ENCODE peak calls at places on chromosomes 3 and 15, in five cellular contexts. V is adrenal gland, H is lower leg skin, T is A549, Z is endothelial cell of umbilical vein. S is an unnamed sample.

GRCh38 chr15:100973351-100974034 is 54.3 kb downstream of the LRRK1 start:
- DNase-seq in H (no peak), V (no peak), Z (peak; percentile 15), T (no peak), S (no peak)

GRCh38 chr15:48802867-48803266 is 8.0 kb downstream of the CEP152 start:
- DNase-seq in H (no peak), T (no peak), V (no peak), Z (no peak), S (no peak)

GRCh38 chr15:37084602-37085001 is 15.7 kb downstream of the MEIS2 start:
- DNase-seq in Z (peak; percentile 94), V (no peak), T (no peak), H (no peak), S (no peak)

GRCh38 chr3:156577731-156578130 is 22.8 kb upstream of the SSR3 start:
- DNase-seq in T (no peak), H (no peak), Z (no peak), V (no peak), S (no peak)

GRCh38 chr3:148128136-148128535 is 569.6 kb upstream of the AGTR1 start:
- DNase-seq in H (no peak), Z (no peak), T (peak; percentile 8), V (no peak), S (no peak)

GRCh38 chr15:99106417-99107220 is 1.7 kb downstream of the SYNM start:
- DNase-seq in T (no peak), Z (peak; percentile 49), V (no peak), H (peak; percentile 85), S (no peak)

GRCh38 chr15:31347067-31347975 is 20.7 kb downstream of the KLF13 start:
- DNase-seq in H (peak; percentile 88), T (no peak), Z (no peak), V (no peak), S (no peak)

GRCh38 chr3:128326051-128326823 is 140.5 kb downstream of the DNAJB8 start:
- DNase-seq in V (peak; percentile 6), H (peak; percentile 65), T (no peak), Z (no peak), S (no peak)

GRCh38 chr3:88879905-88880304 is 227.5 kb upstream of the EPHA3 start:
- DNase-seq in Z (no peak), V (no peak), T (no peak), H (no peak), S (no peak)

GRCh38 chr15:70492240-70493177 is 270.8 kb downstream of the UACA start:
- DNase-seq in Z (peak; percentile 18), H (no peak), V (peak; percentile 43), T (peak; percentile 79), S (no peak)

GRCh38 chr3:74287557-74287956 is 326.9 kb downstream of the CNTN3 start:
- DNase-seq in Z (no peak), T (no peak), V (no peak), H (no peak), S (no peak)

GRCh38 chr3:49493901-49494300 is 23.8 kb downstream of the DAG1 start:
- DNase-seq in T (no peak), V (no peak), H (no peak), Z (no peak), S (no peak)

GRCh38 chr15:74821091-74821789 is 5.2 kb upstream of the CPLX3 start:
- DNase-seq in T (no peak), Z (no peak), V (no peak), H (no peak), S (no peak)

GRCh38 chr3:39150170-39150802 is 3.1 kb downstream of the CSRNP1 start:
- DNase-seq in H (peak; percentile 83), T (no peak), V (no peak), Z (peak; percentile 70), S (no peak)

GRCh38 chr15:80523746-80524145 is 119.6 kb downstream of the ARNT2 start:
- DNase-seq in H (no peak), V (no peak), T (no peak), Z (no peak), S (no peak)

GRCh38 chr3:75303676-75304075 is 360.5 kb upstream of the FRG2C start:
- DNase-seq in V (no peak), Z (no peak), T (no peak), H (no peak), S (no peak)

GRCh38 chr3:65549626-65549959 is 489.1 kb downstream of the MAGI1 start:
- DNase-seq in T (no peak), H (no peak), Z (no peak), V (no peak), S (no peak)

GRCh38 chr3:149507491-149508324 is 33.2 kb downstream of the TM4SF4 start:
- DNase-seq in Z (peak; percentile 77), T (no peak), V (no peak), H (no peak), S (no peak)

GRCh38 chr3:146503459-146504202 is 34.3 kb upstream of the PLSCR2 start:
- DNase-seq in V (no peak), T (peak; percentile 88), Z (peak; percentile 45), H (no peak), S (no peak)

GRCh38 chr3:106247902-106248684 is 379.3 kb upstream of the CBLB start:
- DNase-seq in Z (no peak), H (no peak), T (no peak), V (no peak), S (no peak)

GRCh38 chr3:183224581-183224980 is 28.5 kb upstream of the B3GNT5 start:
- DNase-seq in T (no peak), Z (no peak), V (no peak), H (no peak), S (no peak)

GRCh38 chr3:188510366-188510765 is 356.4 kb downstream of the LPP start:
- DNase-seq in T (no peak), Z (peak; percentile 83), H (no peak), V (no peak), S (no peak)

GRCh38 chr15:41566121-41566885 is 7.3 kb downstream of the TYRO3 start:
- DNase-seq in Z (no peak), V (no peak), T (no peak), H (no peak), S (no peak)

GRCh38 chr3:53141468-53141840 is 11.2 kb upstream of the RFT1 start:
- DNase-seq in Z (no peak), T (no peak), V (no peak), H (no peak), S (no peak)

GRCh38 chr3:95750097-95750496 is 1064.3 kb upstream of the EPHA6 start:
- DNase-seq in Z (no peak), H (no peak), T (no peak), V (no peak), S (no peak)

GRCh38 chr3:24450142-24450932 is 44.3 kb downstream of the THRB start:
- DNase-seq in H (no peak), T (no peak), Z (no peak), V (no peak), S (no peak)
- TF ChIP-seq POLR2A in H (no peak), T (no peak), Z (no peak), V (no peak), S (no peak)

GRCh38 chr15:85706779-85707518 is 87.8 kb downstream of the KLHL25 start:
- DNase-seq in H (no peak), T (no peak), V (peak; percentile 44), Z (peak; percentile 70), S (no peak)
- H3K4me3 ChIP-seq in H (no peak overlapping the region), T (peak overlapping the region; percentile 11), V (no peak overlapping the region), Z (peak overlapping the region; percentile 5), S (peak overlapping the region; percentile 23)

GRCh38 chr15:56307180-56307579 is 58.0 kb upstream of the TEX9 start:
- DNase-seq in V (no peak), Z (no peak), T (no peak), H (no peak), S (no peak)
- TF ChIP-seq POLR2A in V (no peak), Z (no peak), T (no peak), H (no peak), S (no peak)

GRCh38 chr3:154540950-154541604 is 111.1 kb upstream of the GPR149 start:
- DNase-seq in H (no peak), Z (no peak), T (no peak), V (no peak), S (no peak)

DNA sequence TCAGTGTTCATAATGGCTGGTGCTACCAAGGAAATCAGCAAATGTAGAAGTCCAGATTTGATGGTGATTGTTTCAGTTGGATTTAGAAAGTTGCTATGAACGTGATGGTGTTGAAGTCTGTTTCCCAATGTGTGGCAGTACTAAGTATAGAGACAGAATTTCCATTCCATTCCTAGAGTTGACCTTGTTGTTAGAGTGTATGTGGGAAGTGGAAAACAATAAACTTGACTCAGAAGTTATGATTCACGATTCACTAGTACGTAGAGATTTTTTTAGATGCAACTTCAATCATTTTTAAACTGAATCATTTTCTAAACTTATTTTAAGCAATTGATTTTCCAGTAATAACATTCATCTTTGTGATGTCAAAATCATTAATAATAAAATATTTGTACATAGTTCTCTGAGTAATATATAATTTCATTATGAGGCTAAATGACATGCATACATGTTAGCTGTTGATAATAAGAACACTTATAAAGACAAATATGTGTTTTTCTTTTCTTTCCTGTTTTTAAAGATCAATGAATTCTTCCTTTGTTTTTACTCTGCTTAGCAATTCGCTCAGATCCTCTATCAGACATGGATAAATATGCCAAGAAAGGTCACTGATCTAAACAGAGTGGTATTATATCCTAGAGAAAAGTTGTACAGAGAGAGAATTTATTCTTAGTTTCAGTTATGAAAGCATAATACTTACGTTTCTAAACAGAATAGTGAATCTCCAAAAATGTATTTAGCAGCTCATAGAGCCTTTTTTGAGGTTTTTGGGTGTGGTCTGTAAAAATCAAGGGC is 108.8 kb upstream of the GPR149 start:
- DNase-seq in H (no peak), V (no peak), T (no peak), Z (no peak), S (no peak)
- H3K4me3 ChIP-seq in H (no peak overlapping the region), V (no peak overlapping the region), T (no peak overlapping the region), Z (no peak overlapping the region), S (no peak overlapping the region)

GRCh38 chr15:56916825-56917477 is 1.5 kb upstream of the TCF12 start:
- DNase-seq in T (no peak), Z (no peak), H (no peak), V (no peak), S (no peak)

GRCh38 chr15:56917652-56918045 is 795 bp upstream of the TCF12 start:
- DNase-seq in H (peak; percentile 87), V (no peak), T (no peak), Z (no peak), S (no peak)

GRCh38 chr15:56919708-56920637 is 1.5 kb downstream of the TCF12 start:
- DNase-seq in H (no peak), Z (peak; percentile 74), V (peak; percentile 41), T (peak; percentile 63), S (no peak)

GRCh38 chr15:56918907-56919707 is 663 bp downstream of the TCF12 start:
- DNase-seq in Z (peak; percentile 77), H (peak; percentile 91), T (peak; percentile 75), V (peak; percentile 71), S (no peak)

DNA sequence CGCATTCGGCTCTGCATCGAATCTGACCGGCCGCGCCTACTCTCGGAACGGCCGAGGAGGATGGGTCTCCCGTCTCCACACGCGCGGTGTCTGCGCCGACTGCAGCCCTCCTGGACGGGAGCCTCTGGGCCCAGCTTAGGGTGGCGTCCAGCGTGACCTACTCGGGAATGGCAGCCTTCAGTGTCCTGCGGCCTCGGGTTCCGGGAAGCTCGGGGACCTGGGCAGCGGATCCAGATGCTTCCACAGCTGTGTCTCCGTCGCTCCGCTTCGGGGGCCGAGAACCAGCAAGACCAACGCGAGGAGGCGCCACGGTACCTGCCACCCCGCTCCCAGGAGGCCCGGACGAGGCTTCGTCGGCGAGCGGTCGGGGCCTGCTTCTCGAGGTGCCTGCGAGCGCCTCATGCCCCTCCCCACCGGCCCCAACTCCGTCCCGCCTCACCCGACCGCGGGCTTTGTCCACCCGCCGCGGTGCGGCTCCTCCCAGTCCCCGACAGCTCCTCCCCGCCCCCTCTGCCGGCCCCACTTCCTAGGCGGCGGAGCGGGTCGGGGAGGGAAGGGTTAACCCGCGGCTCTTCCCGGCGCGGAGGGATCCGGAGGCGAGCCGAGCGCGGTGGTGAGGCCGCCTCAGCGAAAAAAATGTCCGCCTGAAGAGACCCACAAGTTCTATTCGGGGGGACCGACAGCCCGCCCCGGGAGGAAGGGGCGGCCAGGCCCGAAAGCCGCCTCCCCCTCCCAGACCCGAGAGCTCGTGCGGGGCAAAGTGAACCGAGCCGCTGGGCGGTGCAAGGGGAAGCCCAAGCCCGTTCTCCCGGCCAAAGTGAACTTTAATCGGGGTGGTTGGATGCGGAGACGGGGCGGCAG is at the start of gene TCF12:
- DNase-seq in V (peak; percentile 94), T (peak; percentile 99), H (peak; percentile 98), Z (peak; percentile 94), S (peak; percentile 95)
- TF ChIP-seq POLR2A in V (peak; percentile 28), T (peak; percentile 85), H (no peak), Z (peak; percentile 45), S (peak; percentile 6)